ENCODE peak calls at places on chromosomes 6 and 20, in four cellular contexts. Z is esophagus muscularis mucosa, T is hepatocyte, B is upper lobe of right lung. X is an unnamed sample.

GRCh38 chr6:117346142-117346930 is 79.4 kb downstream of the ROS1 start:
- DNase-seq in Z (no peak), T (peak; percentile 17), B (no peak), X (no peak)

GRCh38 chr6:35727206-35727934 is 9.5 kb upstream of the ARMC12 start:
- DNase-seq in Z (peak; percentile 97), T (peak; percentile 93), B (peak; percentile 92), X (peak; percentile 95)

GRCh38 chr6:31768717-31769257 is 6.3 kb downstream of the SAPCD1 start:
- DNase-seq in Z (no peak), T (no peak), B (no peak), X (no peak)

GRCh38 chr6:157469378-157469777 is 88.4 kb downstream of the ZDHHC14 start:
- DNase-seq in Z (no peak), T (no peak), B (no peak), X (no peak)

GRCh38 chr20:44075191-44075949 is 111.6 kb downstream of the JPH2 start:
- DNase-seq in Z (peak; percentile 75), T (no peak), B (peak; percentile 45), X (no peak)

GRCh38 chr6:4732691-4733315 is 43.4 kb upstream of the CDYL start:
- DNase-seq in Z (peak; percentile 37), T (peak; percentile 84), B (no peak), X (peak; percentile 27)

GRCh38 chr20:57436223-57436545 is 45.0 kb downstream of the RBM38 start:
- DNase-seq in Z (no peak), T (no peak), B (no peak), X (no peak)

GRCh38 chr6:41428995-41429417 is 93.6 kb downstream of the NCR2 start:
- DNase-seq in Z (no peak), T (peak; percentile 53), B (no peak), X (peak; percentile 85)

GRCh38 chr6:8240316-8240715 is 138.0 kb upstream of the EEF1E1 start:
- DNase-seq in Z (no peak), T (peak; percentile 19), B (no peak), X (no peak)

GRCh38 chr6:75368151-75368779 is 83.7 kb upstream of the TMEM30A start:
- DNase-seq in Z (no peak), T (peak; percentile 74), B (no peak), X (no peak)

GRCh38 chr20:38094373-38094775 is 60.8 kb downstream of the RPRD1B start:
- DNase-seq in Z (peak; percentile 68), T (peak; percentile 43), B (no peak), X (peak; percentile 72)

GRCh38 chr6:54335871-54336270 is 27.6 kb downstream of the TINAG start:
- DNase-seq in Z (no peak), T (peak; percentile 52), B (no peak), X (no peak)

GRCh38 chr6:40845588-40845987 is 193.4 kb downstream of the UNC5CL start:
- DNase-seq in Z (no peak), T (peak; percentile 69), B (no peak), X (no peak)

GRCh38 chr6:135087803-135088202 is 33.2 kb upstream of the HBS1L start:
- DNase-seq in Z (no peak), T (no peak), B (no peak), X (no peak)

GRCh38 chr6:78243519-78243918 is 590.7 kb downstream of the MEI4 start:
- DNase-seq in Z (no peak), T (peak; percentile 10), B (no peak), X (no peak)

GRCh38 chr6:3750324-3751018 is 1.0 kb downstream of the PXDC1 start:
- DNase-seq in Z (peak; percentile 96), T (peak; percentile 89), B (peak; percentile 94), X (peak; percentile 92)

GRCh38 chr6:81105998-81106397 is 646.5 kb downstream of the TENT5A start:
- DNase-seq in Z (no peak), T (no peak), B (no peak), X (no peak)

GRCh38 chr6:36682328-36683144 is 4.0 kb downstream of the CDKN1A start:
- DNase-seq in Z (no peak), T (peak; percentile 62), B (peak; percentile 79), X (peak; percentile 80)

GRCh38 chr6:27318973-27319372 is 6.9 kb upstream of the POM121L2 start:
- DNase-seq in Z (no peak), T (no peak), B (no peak), X (no peak)

GRCh38 chr6:87837444-87837843 is 135.4 kb upstream of the AKIRIN2 start:
- DNase-seq in Z (no peak), T (no peak), B (no peak), X (no peak)

GRCh38 chr20:672975-673604 is 2.5 kb downstream of the SCRT2 start:
- DNase-seq in Z (no peak), T (no peak), B (no peak), X (no peak)

GRCh38 chr6:103107985-103108384 is 1714.5 kb downstream of the GRIK2 start:
- DNase-seq in Z (no peak), T (no peak), B (no peak), X (no peak)

GRCh38 chr6:147205690-147206600 is 1.7 kb downstream of the STXBP5 start:
- DNase-seq in Z (no peak), T (no peak), B (no peak), X (no peak)

GRCh38 chr6:71385111-71385822 is 96.7 kb downstream of the OGFRL1 start:
- DNase-seq in Z (no peak), T (no peak), B (no peak), X (no peak)

GRCh38 chr6:156190270-156190669 is 586.9 kb upstream of the ARID1B start:
- DNase-seq in Z (no peak), T (no peak), B (no peak), X (no peak)

GRCh38 chr6:79070206-79070825 is 7.7 kb downstream of the PHIP start:
- DNase-seq in Z (no peak), T (no peak), B (no peak), X (no peak)

GRCh38 chr6:125191916-125192609 is 38.5 kb downstream of the TPD52L1 start:
- DNase-seq in Z (no peak), T (peak; percentile 81), B (no peak), X (peak; percentile 56)

GRCh38 chr6:116697475-116697874 is 16.5 kb downstream of the KPNA5 start:
- DNase-seq in Z (no peak), T (no peak), B (no peak), X (no peak)

GRCh38 chr6:23656826-23657225 is 469.2 kb upstream of the NRSN1 start:
- DNase-seq in Z (no peak), T (no peak), B (no peak), X (no peak)

GRCh38 chr6:23656257-23656731 is 469.7 kb upstream of the NRSN1 start:
- DNase-seq in Z (no peak), T (peak; percentile 36), B (no peak), X (no peak)

GRCh38 chr6:23661549-23661948 is 464.5 kb upstream of the NRSN1 start:
- DNase-seq in Z (no peak), T (no peak), B (no peak), X (no peak)

GRCh38 chr6:23655502-23655901 is 470.5 kb upstream of the NRSN1 start:
- DNase-seq in Z (no peak), T (no peak), B (no peak), X (no peak)

DNA sequence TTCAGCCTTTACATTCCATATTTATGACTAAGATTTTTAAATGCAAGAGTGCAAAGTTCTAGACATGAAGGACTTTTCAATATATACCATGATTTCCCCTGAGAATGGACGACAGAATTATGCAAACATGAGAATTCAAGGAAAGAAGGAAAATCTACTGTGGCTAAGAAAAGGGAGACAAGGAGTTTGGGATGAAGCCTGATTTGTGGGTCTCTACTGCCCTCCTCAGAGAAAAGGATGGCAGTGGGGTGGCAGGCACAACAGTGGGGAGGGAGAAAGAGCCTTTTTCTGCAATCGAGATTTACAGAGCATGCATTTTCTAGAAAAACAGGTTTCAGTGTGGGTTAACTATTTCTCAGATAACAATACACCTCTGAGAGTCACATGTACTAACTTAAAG is 466.9 kb upstream of the NRSN1 start:
- DNase-seq in Z (no peak), T (peak; percentile 74), B (no peak), X (no peak)
- TF ChIP-seq CTCF in Z (peak; percentile 40), T (peak; percentile 77), B (peak; percentile 30), X (no peak)

DNA sequence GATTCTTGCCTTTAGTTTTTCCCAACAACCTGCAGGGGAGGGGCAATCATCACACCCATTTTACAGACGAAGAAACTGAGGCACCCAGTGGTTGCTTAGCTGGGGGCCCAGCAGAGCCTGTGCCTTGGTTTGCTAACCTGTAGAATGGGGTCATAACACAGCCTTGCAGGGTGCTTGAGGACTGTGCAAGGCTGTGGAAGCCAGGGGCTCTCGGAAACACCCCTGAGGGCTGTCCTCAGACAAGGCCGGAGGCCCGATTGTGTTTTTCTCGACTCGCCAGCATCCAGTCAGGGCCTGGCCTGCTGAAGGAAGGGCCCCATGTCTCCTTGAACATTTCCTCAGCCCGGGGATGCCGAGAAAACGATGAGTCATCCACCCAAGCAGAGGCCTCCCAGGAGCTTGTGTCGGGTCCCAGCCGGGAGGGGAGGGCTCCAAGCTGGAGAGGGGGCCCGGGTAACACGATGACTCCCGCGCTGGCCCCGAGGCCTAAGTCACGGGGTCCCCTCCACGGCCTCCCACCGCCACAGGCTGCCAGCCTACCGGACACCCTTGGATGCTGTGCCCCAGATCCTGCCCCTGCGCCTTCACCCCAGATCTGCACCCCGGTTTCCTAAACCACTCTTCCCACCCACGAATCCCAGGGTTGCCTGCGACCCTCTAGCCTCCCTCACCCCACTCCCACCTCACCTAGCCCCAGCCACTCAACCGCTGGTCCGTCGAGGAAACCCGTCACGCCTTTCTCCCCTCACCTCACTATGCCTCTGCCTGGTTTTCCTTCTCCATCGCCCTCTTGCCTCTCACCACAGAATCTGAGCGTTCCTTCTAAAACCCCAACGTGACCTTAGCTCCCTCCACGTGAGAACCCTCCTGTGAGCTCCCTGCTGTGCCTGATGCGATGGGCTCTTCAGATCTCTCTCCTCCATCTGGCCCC is 10.6 kb downstream of the NOL4L start:
- DNase-seq in Z (no peak), T (peak; percentile 92), B (no peak), X (no peak)
- H3K4me3 ChIP-seq in Z (no peak overlapping the region), T (no peak overlapping the region), B (no peak overlapping the region), X (no peak overlapping the region)

GRCh38 chr20:33065785-33066184 is 12.1 kb downstream of the BPIFB3 start:
- DNase-seq in Z (no peak), T (no peak), B (no peak), X (no peak)
- H3K4me1 ChIP-seq in Z (no peaks in the 10 kb centered on the region), T (no peaks in the 10 kb centered on the region), B (no peaks in the 10 kb centered on the region), X (no peaks in the 10 kb centered on the region)

GRCh38 chr20:62688083-62688482 is 20.6 kb upstream of the NTSR1 start:
- DNase-seq in Z (no peak), T (no peak), B (no peak), X (no peak)

GRCh38 chr20:62686869-62687830 is 21.5 kb upstream of the NTSR1 start:
- DNase-seq in Z (no peak), T (no peak), B (no peak), X (no peak)

GRCh38 chr20:62689861-62690644 is 18.6 kb upstream of the NTSR1 start:
- DNase-seq in Z (no peak), T (no peak), B (no peak), X (no peak)

GRCh38 chr20:62691485-62691884 is 17.2 kb upstream of the NTSR1 start:
- DNase-seq in Z (no peak), T (no peak), B (no peak), X (no peak)

DNA sequence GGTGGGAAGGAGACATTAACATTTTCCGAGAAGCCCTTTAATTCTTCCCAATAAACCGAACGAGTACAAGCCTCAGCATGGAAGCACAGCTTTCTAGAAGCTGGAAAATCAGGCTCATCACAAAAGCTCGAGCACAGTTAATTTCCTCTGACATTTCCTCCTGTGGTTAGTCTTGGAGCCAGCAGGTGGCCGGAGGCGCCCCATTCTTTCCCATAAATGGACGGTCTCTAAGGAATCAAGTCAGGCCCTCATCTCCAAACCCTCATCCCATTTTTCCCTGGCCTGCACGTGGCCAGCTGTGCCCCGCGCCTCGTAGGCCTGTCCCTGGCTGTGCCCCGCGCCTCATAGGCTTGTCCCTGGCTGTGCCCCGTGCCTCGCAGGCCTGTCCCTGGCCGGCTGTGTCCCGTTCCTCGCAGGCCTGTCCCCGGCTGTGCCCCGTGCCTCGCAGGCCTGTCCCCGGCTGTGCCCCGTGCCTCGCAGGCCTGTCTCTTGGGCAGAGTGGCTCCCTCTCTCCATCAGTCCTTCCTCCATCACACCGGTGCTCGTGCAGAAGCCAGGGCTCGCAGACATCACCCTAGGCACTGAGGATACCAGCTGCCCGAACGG is 19.7 kb upstream of the NTSR1 start:
- DNase-seq in Z (no peak), T (no peak), B (no peak), X (no peak)
- TF ChIP-seq CTCF in Z (no peak), T (peak; percentile 4), B (no peak), X (no peak)